ENCODE peak calls at places on chromosomes 12 and 14, in five cellular contexts. A, G, N, R and W are unnamed samples.

GRCh38 chr12:26701604-26702215 is 131.3 kb downstream of the ITPR2 start:
- DNase-seq in N (no peak), A (no peak), G (peak; percentile 47), R (no peak), W (no peak)

GRCh38 chr14:35405304-35405996 is 901 bp upstream of the NFKBIA start:
- DNase-seq in N (no peak), R (no peak), G (no peak), A (no peak), W (no peak)

GRCh38 chr14:76917158-76917596 is 91.0 kb downstream of the LRRC74A start:
- DNase-seq in A (peak; percentile 87), R (no peak), N (peak; percentile 64), G (peak; percentile 80), W (no peak)

GRCh38 chr12:78863482-78864427 is 819 bp upstream of the SYT1 start:
- DNase-seq in A (peak; percentile 90), N (peak; percentile 59), G (peak; percentile 78), R (no peak), W (peak; percentile 56)

GRCh38 chr14:27228053-27228452 is 630.2 kb upstream of the NOVA1 start:
- DNase-seq in G (peak; percentile 3), R (no peak), A (no peak), N (no peak), W (no peak)

GRCh38 chr12:131853832-131854797 is 25.9 kb downstream of the MMP17 start:
- DNase-seq in R (no peak), N (peak; percentile 40), G (no peak), A (peak; percentile 48), W (no peak)

GRCh38 chr14:48723841-48724495 is 862.2 kb downstream of the RPS29 start:
- DNase-seq in N (no peak), A (no peak), G (peak; percentile 59), R (no peak), W (no peak)

GRCh38 chr12:118618695-118619094 is 242.3 kb downstream of the SUDS3 start:
- DNase-seq in A (no peak), N (no peak), R (no peak), G (no peak), W (no peak)

GRCh38 chr14:86654558-86655184 is 1124.7 kb downstream of the FLRT2 start:
- DNase-seq in A (peak; percentile 66), G (peak; percentile 3), R (no peak), N (no peak), W (no peak)

GRCh38 chr14:32542507-32542906 is 213.4 kb downstream of the AKAP6 start:
- DNase-seq in A (no peak), N (no peak), R (no peak), G (no peak), W (no peak)

GRCh38 chr12:16307843-16308475 is 30.5 kb upstream of the SLC15A5 start:
- DNase-seq in G (no peak), N (no peak), A (no peak), R (no peak), W (no peak)

GRCh38 chr14:61171687-61172086 is 109.5 kb downstream of the TMEM30B start:
- DNase-seq in A (no peak), N (no peak), G (peak; percentile 58), R (no peak), W (no peak)

GRCh38 chr14:33998263-33998662 is 47.4 kb upstream of the EGLN3 start:
- DNase-seq in G (no peak), A (no peak), N (no peak), R (no peak), W (no peak)

GRCh38 chr14:60509438-60510253 is 700 bp downstream of the SIX6 start:
- DNase-seq in G (peak; percentile 29), R (no peak), N (no peak), A (peak; percentile 72), W (no peak)

GRCh38 chr14:94483729-94484275 is 7.8 kb upstream of the SERPINA9 start:
- DNase-seq in A (no peak), R (no peak), G (peak; percentile 64), N (no peak), W (no peak)

GRCh38 chr14:75647650-75648049 is 13.0 kb downstream of the ERG28 start:
- DNase-seq in N (no peak), R (no peak), G (peak; percentile 22), A (no peak), W (no peak)

GRCh38 chr12:12722351-12723146 is 5.4 kb downstream of the CDKN1B start:
- DNase-seq in A (no peak), R (no peak), N (no peak), G (peak; percentile 64), W (no peak)

GRCh38 chr14:94157195-94157594 is 16.9 kb upstream of the PPP4R4 start:
- DNase-seq in N (no peak), R (no peak), A (no peak), G (no peak), W (no peak)

GRCh38 chr14:44657688-44658388 is 150.8 kb upstream of the FSCB start:
- DNase-seq in R (no peak), A (no peak), N (no peak), G (peak; percentile 11), W (no peak)

GRCh38 chr12:13208533-13209278 is 12.2 kb downstream of the EMP1 start:
- DNase-seq in R (no peak), G (no peak), A (peak; percentile 60), N (no peak), W (no peak)

GRCh38 chr12:77914089-77914488 is 83.4 kb downstream of the NAV3 start:
- DNase-seq in N (no peak), R (no peak), G (no peak), A (no peak), W (no peak)

GRCh38 chr12:127393896-127394295 is 873.1 kb upstream of the TMEM132C start:
- DNase-seq in A (no peak), N (no peak), R (no peak), G (peak; percentile 91), W (no peak)

GRCh38 chr14:75561013-75561432 is 17.4 kb upstream of the FLVCR2 start:
- DNase-seq in A (peak; percentile 90), G (peak; percentile 68), R (peak; percentile 87), N (peak; percentile 82), W (peak; percentile 88)

GRCh38 chr12:85441025-85441424 is 161.0 kb downstream of the ALX1 start:
- DNase-seq in G (no peak), R (no peak), A (no peak), N (no peak), W (no peak)

GRCh38 chr12:85440273-85440672 is 160.3 kb downstream of the ALX1 start:
- DNase-seq in R (no peak), G (no peak), A (no peak), N (no peak), W (no peak)

GRCh38 chr12:85445060-85445938 is 165.3 kb downstream of the ALX1 start:
- DNase-seq in N (peak; percentile 40), A (no peak), R (no peak), G (no peak), W (no peak)

GRCh38 chr12:85441740-85442139 is 161.7 kb downstream of the ALX1 start:
- DNase-seq in A (no peak), N (no peak), G (peak; percentile 6), R (no peak), W (no peak)
- TF ChIP-seq CTCF in A (peak; percentile 46), N (peak; percentile 18), G (no peak), R (no peak), W (no peak)

DNA sequence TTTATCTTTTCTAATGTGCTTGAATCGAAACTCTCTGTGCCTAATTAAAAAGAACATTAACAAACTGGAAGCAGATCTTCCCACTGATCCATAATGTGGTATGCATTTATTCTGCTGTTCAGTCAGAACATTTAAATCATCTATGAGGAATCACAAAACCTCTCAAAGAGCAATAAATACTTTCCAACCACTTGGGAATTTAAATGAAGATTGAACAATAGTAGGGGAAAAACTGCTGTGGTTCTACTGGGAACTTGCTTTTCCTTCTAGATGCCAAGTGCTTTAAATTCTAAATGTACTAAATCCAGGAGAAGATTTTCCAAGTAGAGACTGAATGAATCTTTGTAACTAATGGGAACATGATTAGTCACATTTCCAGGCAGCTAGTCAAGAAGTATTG is 12.3 kb upstream of the CHPT1 start:
- DNase-seq in A (no peak), R (no peak), G (peak; percentile 34), N (no peak), W (no peak)
- TF ChIP-seq CTCF in A (no peak), R (no peak), G (no peak), N (no peak), W (no peak)

DNA sequence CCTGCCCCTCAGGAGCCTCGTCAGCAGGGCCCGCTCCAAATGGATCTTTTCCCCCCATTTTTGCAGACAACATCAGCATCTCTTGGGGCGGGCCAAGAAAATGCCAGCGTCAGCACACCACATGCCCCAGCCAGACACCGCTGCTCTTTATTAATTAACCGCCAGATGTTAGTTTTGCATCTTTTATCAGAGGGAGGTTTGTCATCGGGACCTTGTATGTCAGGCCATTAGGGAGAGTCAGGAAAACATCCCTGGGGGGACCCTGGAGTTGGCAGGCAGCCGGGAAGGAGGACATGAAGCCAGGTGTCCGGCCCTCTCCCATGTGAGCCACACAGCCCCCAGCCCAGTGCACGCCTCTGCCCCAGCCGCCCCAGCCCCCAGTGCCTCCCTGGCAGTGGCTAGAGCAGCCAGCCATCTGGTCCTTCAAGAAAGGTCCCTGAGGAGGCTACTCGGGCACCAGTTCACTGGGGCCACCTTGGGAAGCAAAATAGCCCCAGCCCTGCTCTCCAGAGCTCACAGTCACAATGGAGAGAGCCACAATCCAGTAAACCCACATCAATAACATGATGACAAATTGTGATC is 56.9 kb upstream of the FAM222A start:
- DNase-seq in R (no peak), A (no peak), N (no peak), G (no peak), W (no peak)
- TF ChIP-seq CTCF in R (no peak), A (no peak), N (no peak), G (no peak), W (no peak)

GRCh38 chr12:24603371-24603770 is 345.5 kb downstream of the BCAT1 start:
- DNase-seq in N (no peak), G (no peak), R (no peak), A (no peak), W (no peak)
- TF ChIP-seq CTCF in N (no peak), G (no peak), R (no peak), A (no peak), W (no peak)

GRCh38 chr14:104203071-104203425 is 64.7 kb downstream of the KIF26A start:
- DNase-seq in G (no peak), N (no peak), A (no peak), R (no peak), W (peak; percentile 58)

GRCh38 chr14:104204660-104205149 is 66.3 kb downstream of the KIF26A start:
- DNase-seq in G (no peak), A (no peak), N (no peak), R (no peak), W (no peak)

GRCh38 chr14:104207142-104207845 is 68.9 kb downstream of the KIF26A start:
- DNase-seq in N (no peak), A (no peak), R (no peak), G (no peak), W (no peak)

GRCh38 chr14:104205781-104206180 is 67.4 kb downstream of the KIF26A start:
- DNase-seq in A (no peak), G (no peak), N (no peak), R (no peak), W (no peak)

DNA sequence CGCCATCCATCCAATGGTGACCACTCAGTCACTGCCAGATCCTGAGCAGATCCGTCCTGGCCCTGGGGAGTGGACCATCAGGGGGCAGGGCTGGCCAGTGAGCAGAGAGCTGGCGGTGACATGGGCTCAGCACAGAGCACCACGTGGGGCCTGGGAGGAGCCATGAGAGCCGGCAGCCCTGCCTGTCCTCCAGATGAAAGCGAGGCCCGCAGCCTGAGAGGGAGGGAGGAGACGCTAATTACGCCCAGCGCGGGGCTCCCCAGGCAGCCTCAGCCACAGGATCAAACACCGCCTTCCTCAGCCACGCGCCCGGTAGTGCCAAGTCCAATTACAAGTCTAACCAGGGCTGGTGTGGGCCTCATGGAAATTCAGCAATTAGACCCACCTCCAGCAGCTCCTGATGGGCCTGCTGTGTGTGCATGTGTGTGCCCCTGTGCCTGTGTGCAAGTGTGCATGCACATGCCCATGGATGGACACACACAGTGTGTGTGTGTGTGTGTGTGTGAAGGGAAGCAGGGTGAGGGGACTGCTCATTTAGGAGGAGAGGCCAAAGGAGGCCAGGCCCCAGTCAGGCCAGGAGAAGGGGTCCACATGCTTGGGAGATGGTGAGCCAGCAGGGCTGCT is 68.0 kb downstream of the KIF26A start:
- DNase-seq in A (peak; percentile 61), G (no peak), N (peak; percentile 79), R (no peak), W (peak; percentile 78)
- TF ChIP-seq CTCF in A (no peak), G (no peak), N (no peak), R (no peak), W (no peak)